ENCODE peak calls at places on chromosomes 11 and 22, in five cellular contexts. E, A, Z, U and I are unnamed samples.

GRCh38 chr11:33207408-33207985 is 46.2 kb upstream of the CSTF3 start:
- DNase-seq in Z (no peak), A (no peak), U (no peak), E (no peak), I (no peak)

GRCh38 chr11:88377151-88377550 is 39.6 kb upstream of the CTSC start:
- DNase-seq in A (no peak), E (no peak), Z (peak), U (no peak), I (no peak)

GRCh38 chr22:37077802-37078448 is 26.4 kb downstream of the KCTD17 start:
- DNase-seq in A (peak), Z (peak), E (peak), U (no peak), I (peak)

GRCh38 chr11:125429174-125429707 is 66.8 kb downstream of the FEZ1 start:
- DNase-seq in U (no peak), A (peak), E (peak), Z (peak), I (peak)

GRCh38 chr22:49301398-49302149 is 526.1 kb downstream of the BRD1 start:
- DNase-seq in Z (no peak), U (no peak), A (no peak), E (peak), I (no peak)

GRCh38 chr11:11458523-11458922 is 105.5 kb upstream of the CSNK2A3 start:
- DNase-seq in A (no peak), E (no peak), Z (no peak), U (no peak), I (no peak)

GRCh38 chr22:33656808-33657628 is 263.3 kb downstream of the LARGE1 start:
- DNase-seq in A (no peak), E (no peak), U (no peak), Z (no peak), I (no peak)

GRCh38 chr11:92767416-92767815 is 202.0 kb upstream of the MTNR1B start:
- DNase-seq in U (no peak), A (no peak), Z (no peak), E (no peak), I (no peak)

GRCh38 chr11:14499560-14500180 is at the start of gene COPB1:
- DNase-seq in U (peak), E (peak), Z (peak), A (peak), I (peak)

GRCh38 chr11:65774525-65775306 is 6.1 kb downstream of the AP5B1 start:
- DNase-seq in Z (no peak), E (no peak), U (no peak), A (no peak), I (no peak)

GRCh38 chr11:109421981-109422590 is at the start of gene C11orf87:
- DNase-seq in A (no peak), U (no peak), E (no peak), Z (peak), I (no peak)

GRCh38 chr11:120884290-120885020 is 139.4 kb upstream of the TBCEL start:
- DNase-seq in U (no peak), A (no peak), Z (no peak), E (no peak), I (no peak)

GRCh38 chr22:35861451-35861850 is 143.8 kb downstream of the APOL5 start:
- DNase-seq in Z (no peak), E (no peak), U (no peak), A (no peak), I (no peak)

GRCh38 chr11:5004429-5005274 is 10.0 kb downstream of the OR51L1 start:
- DNase-seq in U (peak), Z (peak), E (peak), A (no peak), I (peak)

GRCh38 chr11:77734890-77735289 is 85.6 kb downstream of the RSF1 start:
- DNase-seq in U (no peak), A (no peak), E (no peak), Z (no peak), I (no peak)

GRCh38 chr22:26292667-26292995 is 123.4 kb downstream of the SEZ6L start:
- DNase-seq in Z (no peak), U (no peak), A (no peak), E (no peak), I (no peak)

GRCh38 chr11:120660024-120660565 is 148.5 kb downstream of the GRIK4 start:
- DNase-seq in Z (peak), A (no peak), U (no peak), E (peak), I (peak)

GRCh38 chr22:42959472-42960145 is 55.3 kb downstream of the PACSIN2 start:
- DNase-seq in Z (peak), A (no peak), E (peak), U (peak), I (peak)

GRCh38 chr11:3165152-3165705 is at the start of gene OSBPL5:
- DNase-seq in A (peak), U (no peak), Z (peak), E (peak), I (no peak)

GRCh38 chr11:114233755-114234154 is 62.4 kb upstream of the NNMT start:
- DNase-seq in Z (no peak), A (no peak), U (no peak), E (no peak), I (no peak)

GRCh38 chr11:126104420-126104819 is 41.8 kb upstream of the CDON start:
- DNase-seq in A (no peak), U (no peak), Z (no peak), E (no peak), I (no peak)

GRCh38 chr22:38700789-38701628 is at the start of gene JOSD1:
- DNase-seq in A (peak), U (peak), Z (peak), E (peak), I (peak)

GRCh38 chr11:20489948-20490347 is 102.4 kb downstream of the PRMT3 start:
- DNase-seq in U (no peak), Z (no peak), A (no peak), E (no peak), I (no peak)

GRCh38 chr11:68727783-68728182 is 23.5 kb downstream of the TESMIN start:
- DNase-seq in A (no peak), U (no peak), E (no peak), Z (no peak), I (no peak)

GRCh38 chr11:105790841-105791240 is 181.0 kb downstream of the GRIA4 start:
- DNase-seq in E (no peak), A (no peak), U (no peak), Z (no peak), I (no peak)

GRCh38 chr11:88631497-88631896 is 294.0 kb upstream of the CTSC start:
- DNase-seq in Z (peak), U (no peak), A (no peak), E (no peak), I (no peak)